ENCODE peak calls at places on chromosome 5, in five cellular contexts. D is neural crest cell; E is ELR; Y is activated T-helper 1 cell treated with anti-CD3 and anti-CD28 coated beads, Interleukin-2, amount 50 U/mL, for 16 hours; C is endothelial cell. N is an unnamed sample.

GRCh38 chr5:23627976-23628375 is 120.6 kb downstream of the PRDM9 start:
- DNase-seq in D (no peak), E (no peak), Y (no peak), C (no peak), N (no peak)

GRCh38 chr5:43075319-43076293 is 35.5 kb upstream of the ANXA2R start:
- DNase-seq in D (no peak), E (no peak), Y (no peak), C (no peak), N (no peak)

GRCh38 chr5:17000296-17000939 is 64.3 kb upstream of the MYO10 start:
- DNase-seq in D (no peak), E (peak), Y (no peak), C (no peak), N (no peak)

GRCh38 chr5:66864240-66864884 is 268.2 kb downstream of the MAST4 start:
- DNase-seq in D (no peak), E (peak), Y (no peak), C (peak), N (no peak)

GRCh38 chr5:138465288-138466057 is at the start of gene EGR1:
- DNase-seq in D (peak), E (peak), Y (peak), C (peak), N (peak)

GRCh38 chr5:58143757-58144156 is 316.1 kb downstream of the PLK2 start:
- DNase-seq in D (no peak), E (no peak), Y (no peak), C (no peak), N (no peak)

GRCh38 chr5:79285285-79285684 is 49.4 kb downstream of the JMY start:
- DNase-seq in D (no peak), E (no peak), Y (no peak), C (no peak), N (no peak)

GRCh38 chr5:177116631-177117373 is 16.8 kb upstream of the NSD1 start:
- DNase-seq in D (no peak), E (no peak), Y (peak), C (peak), N (peak)

GRCh38 chr5:1801954-1802295 is 718 bp downstream of the NDUFS6 start:
- DNase-seq in D (no peak), E (peak), Y (no peak), C (no peak), N (no peak)

GRCh38 chr5:119808474-119808873 is 179.1 kb downstream of the FAM170A start:
- DNase-seq in D (no peak), E (no peak), Y (no peak), C (no peak), N (no peak)

GRCh38 chr5:88524941-88525340 is 256.3 kb upstream of the TMEM161B start:
- DNase-seq in D (no peak), E (no peak), Y (no peak), C (no peak), N (no peak)

GRCh38 chr5:143302344-143302743 is 101.1 kb downstream of the NR3C1 start:
- DNase-seq in D (no peak), E (peak), Y (no peak), C (no peak), N (no peak)

GRCh38 chr5:14032944-14033343 is 88.5 kb upstream of the DNAH5 start:
- DNase-seq in D (no peak), E (peak), Y (no peak), C (no peak), N (no peak)

GRCh38 chr5:148730272-148730954 is 76.1 kb upstream of the HTR4 start:
- DNase-seq in D (no peak), E (peak), Y (no peak), C (no peak), N (no peak)

GRCh38 chr5:125912028-125912427 is 511.2 kb upstream of the GRAMD2B start:
- DNase-seq in D (no peak), E (no peak), Y (no peak), C (no peak), N (no peak)

N was measured in upper lobe of right lung.